ENCODE peak calls at places on chromosomes 11 and 22, in five cellular contexts. R is upper lobe of right lung; Z is cardiac muscle cell; C is CD8-positive, alpha-beta T cell; X is Peyer's patch. G is an unnamed sample.

GRCh38 chr11:116861539-116861938 is 24.1 kb upstream of the APOA1 start:
- DNase-seq in R (no peak), Z (peak; percentile 57), C (no peak), X (no peak), G (no peak)

GRCh38 chr11:17343907-17344306 is 7.7 kb upstream of the NCR3LG1 start:
- DNase-seq in R (no peak), Z (peak; percentile 85), C (no peak), X (no peak), G (no peak)

GRCh38 chr11:61092908-61093763 is 9.2 kb upstream of the CD5 start:
- DNase-seq in R (no peak), Z (no peak), C (no peak), X (no peak), G (no peak)

GRCh38 chr11:26715133-26715532 is 6.7 kb downstream of the SLC5A12 start:
- DNase-seq in R (no peak), Z (no peak), C (no peak), X (no peak), G (no peak)

GRCh38 chr11:119478711-119479285 is 55.8 kb upstream of the THY1 start:
- DNase-seq in R (no peak), Z (no peak), C (no peak), X (no peak), G (no peak)

GRCh38 chr22:31956360-31956759 is 12.0 kb downstream of the YWHAH start:
- DNase-seq in R (peak; percentile 28), Z (no peak), C (no peak), X (peak; percentile 15), G (no peak)

GRCh38 chr11:126132319-126132718 is 69.7 kb upstream of the CDON start:
- DNase-seq in R (peak; percentile 90), Z (no peak), C (no peak), X (no peak), G (peak; percentile 53)

GRCh38 chr11:94926698-94927237 is 46.6 kb downstream of the CWC15 start:
- DNase-seq in R (peak; percentile 75), Z (peak; percentile 98), C (no peak), X (no peak), G (peak; percentile 87)

GRCh38 chr22:21865041-21865440 is 2.4 kb downstream of the MAPK1 start:
- DNase-seq in R (no peak), Z (peak; percentile 87), C (no peak), X (no peak), G (no peak)

GRCh38 chr11:838441-839279 is 3.7 kb downstream of the POLR2L start:
- DNase-seq in R (no peak), Z (peak; percentile 46), C (no peak), X (no peak), G (no peak)

GRCh38 chr22:41847300-41847699 is 14.4 kb downstream of the SREBF2 start:
- DNase-seq in R (no peak), Z (no peak), C (no peak), X (no peak), G (no peak)

GRCh38 chr22:39960791-39961746 is 872 bp downstream of the TMA7B start:
- DNase-seq in R (no peak), Z (peak; percentile 98), C (peak; percentile 15), X (no peak), G (no peak)

GRCh38 chr11:17476317-17477083 is at the start of gene ABCC8:
- DNase-seq in R (no peak), Z (no peak), C (no peak), X (no peak), G (no peak)

GRCh38 chr11:31807791-31808074 is 3.4 kb downstream of the PAX6 start:
- DNase-seq in R (no peak), Z (no peak), C (no peak), X (no peak), G (no peak)

GRCh38 chr11:61749607-61750217 is 2.7 kb upstream of the MYRF start:
- DNase-seq in R (no peak), Z (peak; percentile 84), C (no peak), X (no peak), G (no peak)

GRCh38 chr11:61923166-61924015 is 6.0 kb upstream of the RAB3IL1 start:
- DNase-seq in R (no peak), Z (peak; percentile 86), C (no peak), X (peak; percentile 59), G (peak; percentile 79)

GRCh38 chr22:29211066-29211841 is 5.6 kb downstream of the EMID1 start:
- DNase-seq in R (no peak), Z (no peak), C (no peak), X (no peak), G (no peak)

GRCh38 chr11:8389034-8389996 is 125.6 kb upstream of the LMO1 start:
- DNase-seq in R (peak; percentile 53), Z (peak; percentile 34), C (no peak), X (no peak), G (no peak)

GRCh38 chr22:36641902-36642640 is 61.5 kb downstream of the CACNG2 start:
- DNase-seq in R (no peak), Z (peak; percentile 57), C (no peak), X (no peak), G (no peak)

GRCh38 chr22:45742866-45743450 is 71.3 kb downstream of the ATXN10 start:
- DNase-seq in R (peak; percentile 81), Z (peak; percentile 72), C (no peak), X (no peak), G (no peak)

GRCh38 chr22:45743687-45744086 is 72.1 kb downstream of the ATXN10 start:
- DNase-seq in R (no peak), Z (no peak), C (no peak), X (no peak), G (no peak)

GRCh38 chr22:45740236-45740635 is 68.6 kb downstream of the ATXN10 start:
- DNase-seq in R (no peak), Z (no peak), C (no peak), X (no peak), G (no peak)

DNA sequence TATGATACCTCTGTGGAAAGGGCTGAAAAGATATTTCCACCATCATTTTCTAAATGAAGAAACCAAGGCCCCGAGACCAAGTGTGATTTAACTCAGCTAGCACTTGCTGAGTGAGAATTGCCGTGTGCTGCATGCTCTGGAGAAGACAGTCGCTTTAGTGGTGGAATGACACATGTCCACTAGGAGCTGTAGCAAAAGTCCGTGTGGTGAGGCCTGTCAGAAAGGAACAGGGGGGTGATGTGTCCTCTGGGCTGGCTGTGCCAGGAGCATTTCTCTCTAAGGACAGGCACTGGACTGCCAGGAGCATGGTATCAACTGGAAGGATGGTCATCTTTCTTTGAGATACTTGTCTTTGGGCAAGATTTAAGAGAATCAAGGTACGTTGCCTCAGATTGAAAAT is 72.8 kb downstream of the ATXN10 start:
- DNase-seq in R (no peak), Z (no peak), C (no peak), X (no peak), G (no peak)
- H3K27me3 ChIP-seq in R (no peaks in the 10 kb centered on the region), Z (no peaks in the 10 kb centered on the region), C (no peaks in the 10 kb centered on the region), X (no peaks in the 10 kb centered on the region), G (no peaks in the 10 kb centered on the region)

DNA sequence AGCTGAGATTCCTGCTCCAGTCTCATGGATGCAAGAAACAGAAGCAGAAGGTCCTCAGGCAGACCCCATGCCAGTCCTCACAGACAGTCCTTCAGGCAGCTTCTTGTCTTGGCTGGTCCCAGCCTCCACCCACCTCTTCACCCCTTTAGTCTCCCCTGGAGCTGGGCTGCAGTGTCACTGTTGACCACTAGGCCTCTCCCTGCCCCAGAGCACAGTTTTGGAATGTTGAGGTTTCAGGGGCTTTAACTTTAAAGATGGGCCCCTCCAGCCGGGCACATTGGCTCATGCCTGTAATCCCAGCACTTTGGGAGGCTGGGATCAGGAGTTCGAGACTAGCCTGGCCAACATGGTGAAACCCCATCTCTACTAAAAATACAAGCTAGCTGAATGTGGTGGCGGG is 39.5 kb upstream of the GCAT start:
- DNase-seq in R (no peak), Z (no peak), C (no peak), X (no peak), G (no peak)
- TF ChIP-seq CTCF in R (peak; percentile 10), Z (peak; percentile 28), C (no peak), X (no peak), G (peak; percentile 25)

GRCh38 chr11:69051381-69052342 is 2.9 kb downstream of the TPCN2 start:
- DNase-seq in R (no peak), Z (no peak), C (no peak), X (no peak), G (no peak)
- H3K27ac ChIP-seq in R (no peak overlapping the region), Z (peak overlapping the region; percentile 47), C (no peak overlapping the region), X (no peak overlapping the region), G (peak overlapping the region; percentile 90)

DNA sequence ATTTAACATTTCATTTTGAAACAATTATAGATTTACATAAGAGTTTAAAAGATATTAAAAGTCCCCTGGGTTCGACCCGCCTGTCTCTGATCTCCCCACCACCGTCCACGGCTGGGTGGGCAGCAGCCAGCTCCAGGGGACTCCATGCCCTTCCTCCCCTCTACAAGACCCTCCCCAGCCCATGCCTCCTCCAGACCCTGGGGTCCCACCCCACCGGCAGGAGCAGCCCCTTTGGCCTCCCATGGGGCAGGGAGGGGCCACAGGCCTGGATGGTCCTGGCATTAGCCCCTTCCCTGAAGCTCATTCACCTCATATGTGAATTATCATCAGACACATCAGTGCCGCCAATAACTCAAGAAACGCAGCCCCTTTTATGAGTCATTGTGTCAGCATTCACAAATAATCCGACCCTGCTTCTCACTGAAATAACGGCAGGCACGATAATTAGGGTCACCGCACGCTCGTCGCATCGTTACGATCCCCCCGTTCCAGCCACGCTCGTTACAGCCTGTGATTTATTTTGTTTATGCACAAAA is 124.2 kb downstream of the BRD1 start:
- DNase-seq in R (no peak), Z (no peak), C (no peak), X (no peak), G (no peak)
- H3K27me3 ChIP-seq in R (peaks cover 40% of the 10 kb centered on the region), Z (no peaks in the 10 kb centered on the region), C (peaks cover 5% of the 10 kb centered on the region), X (no peaks in the 10 kb centered on the region), G (peaks cover 71% of the 10 kb centered on the region)

GRCh38 chr11:86395061-86395551 is 20.4 kb downstream of the CCDC81 start:
- DNase-seq in R (no peak), Z (no peak), C (no peak), X (no peak), G (no peak)
- TF ChIP-seq CTCF in R (no peak), Z (no peak), C (no peak), X (no peak), G (no peak)

DNA sequence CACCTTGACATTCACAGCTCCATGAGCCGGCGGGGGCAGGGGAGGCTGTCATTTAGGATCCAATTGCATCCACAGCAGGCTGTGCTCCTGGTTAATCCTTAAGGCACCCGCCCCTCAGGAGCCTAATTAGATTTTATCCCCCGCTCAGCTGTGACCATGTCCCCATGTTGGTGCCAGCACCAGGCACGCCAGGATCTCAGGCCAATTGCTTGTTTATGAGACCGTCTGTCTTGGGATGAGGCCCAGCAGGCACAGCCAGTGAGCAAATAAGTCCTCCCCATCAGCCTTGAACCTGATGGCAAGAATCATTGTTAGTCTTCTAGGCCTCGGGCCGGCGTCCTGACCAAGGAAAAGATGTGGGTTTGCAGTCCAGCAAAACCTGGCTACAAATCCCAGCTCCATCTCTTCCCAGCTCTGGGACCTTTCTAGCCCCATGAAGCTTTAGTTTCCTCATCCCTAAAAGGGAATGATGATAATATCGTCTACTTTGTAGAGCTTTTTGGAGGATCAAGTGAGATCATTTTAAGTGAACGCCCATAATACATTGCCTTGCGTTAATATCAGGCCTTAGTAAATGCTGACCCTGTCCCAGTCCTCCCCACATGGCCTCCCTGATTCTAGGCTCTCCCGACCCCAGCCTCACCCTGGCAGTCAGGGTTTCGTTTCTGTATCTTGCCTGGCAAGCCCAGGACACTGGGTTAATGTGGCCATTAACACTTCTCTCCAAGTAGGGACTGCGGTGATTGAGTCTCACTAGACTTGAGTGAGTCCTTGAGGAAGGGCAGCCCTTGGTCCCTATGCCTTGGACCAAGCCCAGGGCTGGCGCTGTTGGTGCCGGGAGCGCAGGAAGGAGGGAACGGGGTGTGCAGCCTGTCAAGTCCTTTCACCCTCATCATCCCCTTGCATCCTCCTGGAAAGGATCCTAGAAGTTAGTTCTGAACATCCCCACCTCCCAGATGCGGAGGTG is 57.1 kb downstream of the TP53I11 start:
- DNase-seq in R (no peak), Z (no peak), C (no peak), X (no peak), G (no peak)
- H3K27ac ChIP-seq in R (no peak overlapping the region), Z (peak overlapping the region; percentile 8), C (no peak overlapping the region), X (peak overlapping the region; percentile 14), G (peak overlapping the region; percentile 17)

GRCh38 chr22:42855726-42856125 is 1.3 kb downstream of the ARFGAP3 start:
- DNase-seq in R (no peak), Z (no peak), C (no peak), X (no peak), G (no peak)
- H3K27me3 ChIP-seq in R (no peaks in the 10 kb centered on the region), Z (no peaks in the 10 kb centered on the region), C (no peaks in the 10 kb centered on the region), X (no peaks in the 10 kb centered on the region), G (no peaks in the 10 kb centered on the region)